ENCODE peak calls at places on chromosome 3, in eight cellular contexts. One of them, this sample, is unnamed.

GRCh38 chr3:61612211-61612995 is 51.0 kb downstream of the PTPRG start:
- DNase-seq in NCI-H2171 treated with DMSO at 0.1 percent for 48 hours: no peak
- DNase-seq in NCI-H460: no peak
- DNase-seq in Daoy: no peak
- DNase-seq in cardiac muscle cell: no peak
- DNase-seq in NCI-H748 treated with DMSO at 0.1 percent for 48 hours: no peak
- DNase-seq in naive thymus-derived CD8-positive, alpha-beta T cell: no peak
- DNase-seq in nephron progenitor cell: no peak
- DNase-seq in this sample: no peak

GRCh38 chr3:43161684-43162512 is 56.0 kb upstream of the POMGNT2 start:
- DNase-seq in NCI-H748 treated with DMSO at 0.1 percent for 48 hours: no peak
- DNase-seq in Daoy: no peak
- DNase-seq in NCI-H2171 treated with DMSO at 0.1 percent for 48 hours: peak; percentile 10
- DNase-seq in nephron progenitor cell: no peak
- DNase-seq in NCI-H460: peak; percentile 2
- DNase-seq in naive thymus-derived CD8-positive, alpha-beta T cell: no peak
- DNase-seq in cardiac muscle cell: peak; percentile 76
- DNase-seq in this sample: no peak

GRCh38 chr3:183775781-183776180 is 49.6 kb downstream of the MAP6D1 start:
- DNase-seq in NCI-H2171 treated with DMSO at 0.1 percent for 48 hours: no peak
- DNase-seq in NCI-H748 treated with DMSO at 0.1 percent for 48 hours: no peak
- DNase-seq in cardiac muscle cell: no peak
- DNase-seq in NCI-H460: no peak
- DNase-seq in naive thymus-derived CD8-positive, alpha-beta T cell: no peak
- DNase-seq in Daoy: no peak
- DNase-seq in nephron progenitor cell: no peak
- DNase-seq in this sample: no peak

GRCh38 chr3:14467723-14468620 is 65.6 kb downstream of the SLC6A6 start:
- DNase-seq in NCI-H2171 treated with DMSO at 0.1 percent for 48 hours: no peak
- DNase-seq in NCI-H460: peak; percentile 21
- DNase-seq in naive thymus-derived CD8-positive, alpha-beta T cell: peak; percentile 48
- DNase-seq in Daoy: peak; percentile 32
- DNase-seq in NCI-H748 treated with DMSO at 0.1 percent for 48 hours: peak; percentile 3
- DNase-seq in cardiac muscle cell: peak; percentile 59
- DNase-seq in nephron progenitor cell: peak; percentile 71
- DNase-seq in this sample: no peak

GRCh38 chr3:156978471-156978961 is 152.4 kb downstream of the LEKR1 start:
- DNase-seq in nephron progenitor cell: no peak
- DNase-seq in Daoy: no peak
- DNase-seq in NCI-H2171 treated with DMSO at 0.1 percent for 48 hours: no peak
- DNase-seq in NCI-H748 treated with DMSO at 0.1 percent for 48 hours: no peak
- DNase-seq in NCI-H460: no peak
- DNase-seq in cardiac muscle cell: no peak
- DNase-seq in naive thymus-derived CD8-positive, alpha-beta T cell: no peak
- DNase-seq in this sample: no peak

GRCh38 chr3:8776406-8776805 is 7.0 kb upstream of the OXTR start:
- DNase-seq in NCI-H460: no peak
- DNase-seq in cardiac muscle cell: peak; percentile 75
- DNase-seq in NCI-H2171 treated with DMSO at 0.1 percent for 48 hours: no peak
- DNase-seq in NCI-H748 treated with DMSO at 0.1 percent for 48 hours: no peak
- DNase-seq in naive thymus-derived CD8-positive, alpha-beta T cell: no peak
- DNase-seq in Daoy: no peak
- DNase-seq in nephron progenitor cell: no peak
- DNase-seq in this sample: no peak

GRCh38 chr3:183988216-183988790 is 29.4 kb downstream of the ABCC5 start:
- DNase-seq in Daoy: no peak
- DNase-seq in NCI-H460: no peak
- DNase-seq in nephron progenitor cell: no peak
- DNase-seq in NCI-H2171 treated with DMSO at 0.1 percent for 48 hours: no peak
- DNase-seq in naive thymus-derived CD8-positive, alpha-beta T cell: no peak
- DNase-seq in cardiac muscle cell: peak; percentile 76
- DNase-seq in NCI-H748 treated with DMSO at 0.1 percent for 48 hours: no peak
- DNase-seq in this sample: no peak

GRCh38 chr3:17387108-17387507 is 355.3 kb downstream of the TBC1D5 start:
- DNase-seq in NCI-H2171 treated with DMSO at 0.1 percent for 48 hours: no peak
- DNase-seq in Daoy: no peak
- DNase-seq in cardiac muscle cell: no peak
- DNase-seq in NCI-H460: no peak
- DNase-seq in nephron progenitor cell: no peak
- DNase-seq in naive thymus-derived CD8-positive, alpha-beta T cell: no peak
- DNase-seq in NCI-H748 treated with DMSO at 0.1 percent for 48 hours: no peak
- DNase-seq in this sample: no peak

GRCh38 chr3:17195856-17196604 is 311.3 kb downstream of the PLCL2 start:
- DNase-seq in naive thymus-derived CD8-positive, alpha-beta T cell: no peak
- DNase-seq in cardiac muscle cell: peak; percentile 69
- DNase-seq in nephron progenitor cell: no peak
- DNase-seq in NCI-H2171 treated with DMSO at 0.1 percent for 48 hours: no peak
- DNase-seq in NCI-H460: no peak
- DNase-seq in NCI-H748 treated with DMSO at 0.1 percent for 48 hours: no peak
- DNase-seq in Daoy: no peak
- DNase-seq in this sample: no peak

GRCh38 chr3:151091685-151092352 is 6.4 kb downstream of the MED12L start:
- DNase-seq in Daoy: peak; percentile 40
- DNase-seq in NCI-H2171 treated with DMSO at 0.1 percent for 48 hours: no peak
- DNase-seq in NCI-H748 treated with DMSO at 0.1 percent for 48 hours: no peak
- DNase-seq in cardiac muscle cell: peak; percentile 4
- DNase-seq in NCI-H460: no peak
- DNase-seq in nephron progenitor cell: no peak
- DNase-seq in naive thymus-derived CD8-positive, alpha-beta T cell: no peak
- DNase-seq in this sample: no peak

GRCh38 chr3:127999509-128000106 is 52.6 kb upstream of the SEC61A1 start:
- DNase-seq in cardiac muscle cell: no peak
- DNase-seq in NCI-H460: no peak
- DNase-seq in Daoy: no peak
- DNase-seq in NCI-H748 treated with DMSO at 0.1 percent for 48 hours: no peak
- DNase-seq in nephron progenitor cell: no peak
- DNase-seq in NCI-H2171 treated with DMSO at 0.1 percent for 48 hours: no peak
- DNase-seq in naive thymus-derived CD8-positive, alpha-beta T cell: no peak
- DNase-seq in this sample: no peak

GRCh38 chr3:151052329-151052728 is 33.1 kb upstream of the MED12L start:
- DNase-seq in NCI-H460: no peak
- DNase-seq in cardiac muscle cell: no peak
- DNase-seq in Daoy: no peak
- DNase-seq in NCI-H748 treated with DMSO at 0.1 percent for 48 hours: no peak
- DNase-seq in nephron progenitor cell: no peak
- DNase-seq in naive thymus-derived CD8-positive, alpha-beta T cell: no peak
- DNase-seq in NCI-H2171 treated with DMSO at 0.1 percent for 48 hours: no peak
- DNase-seq in this sample: no peak

This sample was measured in NCI-H1436 treated with DMSO at 0.1 percent for 48 hours.